ENCODE peak calls at places on chromosomes 5 and 9, in five cellular contexts. Q is K562, O is transverse colon, S is HCT116, D is endothelial cell of umbilical vein. Y is an unnamed sample.

GRCh38 chr5:16735092-16735970 is 118.5 kb upstream of the RETREG1 start:
- DNase-seq in Q (no peak), O (no peak), S (no peak), D (no peak), Y (no peak)

GRCh38 chr5:134115806-134116175 is 1.3 kb downstream of the TCF7 start:
- DNase-seq in Q (no peak), O (no peak), S (no peak), D (no peak), Y (no peak)

GRCh38 chr5:104412649-104413240 is 850.2 kb upstream of the NUDT12 start:
- DNase-seq in Q (no peak), O (no peak), S (peak; percentile 21), D (peak; percentile 26), Y (no peak)

GRCh38 chr9:6076856-6077255 is 61.4 kb upstream of the RANBP6 start:
- DNase-seq in Q (no peak), O (no peak), S (no peak), D (no peak), Y (no peak)

GRCh38 chr9:90724112-90724511 is 77.5 kb upstream of the SYK start:
- DNase-seq in Q (no peak), O (no peak), S (no peak), D (no peak), Y (no peak)

GRCh38 chr5:133662578-133662977 is 50.2 kb upstream of the FSTL4 start:
- DNase-seq in Q (no peak), O (no peak), S (no peak), D (no peak), Y (no peak)

GRCh38 chr9:137612741-137613142 is 6.1 kb upstream of the EHMT1 start:
- DNase-seq in Q (no peak), O (no peak), S (no peak), D (no peak), Y (no peak)

GRCh38 chr9:95890594-95890993 is 15.1 kb downstream of the ERCC6L2 start:
- DNase-seq in Q (no peak), O (no peak), S (no peak), D (no peak), Y (no peak)

GRCh38 chr5:176995896-176996767 is 10.4 kb downstream of the UIMC1 start:
- DNase-seq in Q (no peak), O (no peak), S (no peak), D (peak; percentile 86), Y (no peak)

GRCh38 chr5:78602400-78602799 is 46.2 kb downstream of the LHFPL2 start:
- DNase-seq in Q (no peak), O (no peak), S (no peak), D (peak; percentile 49), Y (no peak)

GRCh38 chr9:90038778-90039177 is 434.0 kb downstream of the GADD45G start:
- DNase-seq in Q (no peak), O (no peak), S (no peak), D (no peak), Y (no peak)

GRCh38 chr9:129983891-129984290 is 59.1 kb downstream of the FNBP1 start:
- DNase-seq in Q (no peak), O (no peak), S (no peak), D (no peak), Y (no peak)

GRCh38 chr5:139904566-139905400 is 109.2 kb downstream of the PSD2 start:
- DNase-seq in Q (no peak), O (no peak), S (no peak), D (no peak), Y (no peak)

GRCh38 chr5:116506448-116506847 is 68.2 kb downstream of the SEMA6A start:
- DNase-seq in Q (no peak), O (no peak), S (no peak), D (no peak), Y (no peak)

GRCh38 chr5:53095931-53096525 is 13.5 kb downstream of the MOCS2 start:
- DNase-seq in Q (peak; percentile 58), O (peak; percentile 73), S (peak; percentile 49), D (peak; percentile 85), Y (peak; percentile 73)

GRCh38 chr5:116375926-116376325 is 198.7 kb downstream of the SEMA6A start:
- DNase-seq in Q (no peak), O (no peak), S (no peak), D (peak; percentile 57), Y (no peak)

GRCh38 chr5:19853616-19854240 is 134.3 kb downstream of the CDH18 start:
- DNase-seq in Q (no peak), O (no peak), S (no peak), D (no peak), Y (no peak)

GRCh38 chr5:149799119-149799623 is 69.1 kb downstream of the PPARGC1B start:
- DNase-seq in Q (no peak), O (peak; percentile 74), S (no peak), D (peak; percentile 16), Y (no peak)

GRCh38 chr5:10538103-10538788 is 25.6 kb upstream of the ANKRD33B start:
- DNase-seq in Q (no peak), O (no peak), S (no peak), D (no peak), Y (no peak)

GRCh38 chr5:17282283-17283120 is 65.1 kb downstream of the BASP1 start:
- DNase-seq in Q (no peak), O (peak; percentile 33), S (no peak), D (no peak), Y (no peak)

GRCh38 chr5:43019293-43019614 is 20.9 kb downstream of the ANXA2R start:
- DNase-seq in Q (no peak), O (no peak), S (no peak), D (no peak), Y (no peak)

GRCh38 chr5:144596517-144596916 is 425.8 kb downstream of the KCTD16 start:
- DNase-seq in Q (no peak), O (no peak), S (no peak), D (no peak), Y (no peak)

GRCh38 chr9:22060831-22061383 is 51.8 kb upstream of the CDKN2B start:
- DNase-seq in Q (no peak), O (no peak), S (no peak), D (no peak), Y (no peak)

GRCh38 chr9:1878817-1879216 is 136.3 kb upstream of the SMARCA2 start:
- DNase-seq in Q (no peak), O (no peak), S (no peak), D (no peak), Y (no peak)

GRCh38 chr9:136235171-136235570 is 10.4 kb downstream of the QSOX2 start:
- DNase-seq in Q (no peak), O (no peak), S (no peak), D (no peak), Y (no peak)

GRCh38 chr5:136201870-136202269 is 8.9 kb upstream of the SMIM32 start:
- DNase-seq in Q (no peak), O (no peak), S (no peak), D (no peak), Y (no peak)

GRCh38 chr5:159877894-159878448 is 38.3 kb upstream of the ADRA1B start:
- DNase-seq in Q (no peak), O (peak; percentile 18), S (no peak), D (no peak), Y (peak; percentile 26)

GRCh38 chr5:97838214-97838613 is 655.2 kb upstream of the RIOK2 start:
- DNase-seq in Q (no peak), O (no peak), S (peak; percentile 48), D (peak; percentile 96), Y (no peak)

GRCh38 chr9:4382722-4383317 is 83.0 kb upstream of the GLIS3 start:
- DNase-seq in Q (no peak), O (no peak), S (peak; percentile 23), D (peak; percentile 49), Y (no peak)

GRCh38 chr5:106189121-106189809 is 1481.5 kb downstream of the EFNA5 start:
- DNase-seq in Q (no peak), O (no peak), S (no peak), D (no peak), Y (no peak)

GRCh38 chr9:97853844-97854695 is 1.0 kb downstream of the FOXE1 start:
- DNase-seq in Q (no peak), O (no peak), S (no peak), D (no peak), Y (no peak)

GRCh38 chr5:77356740-77357139 is 135.4 kb downstream of the WDR41 start:
- DNase-seq in Q (no peak), O (no peak), S (no peak), D (no peak), Y (no peak)

GRCh38 chr5:33258553-33258952 is 182.2 kb upstream of the TARS1 start:
- DNase-seq in Q (no peak), O (no peak), S (no peak), D (no peak), Y (no peak)

GRCh38 chr9:33211695-33212393 is 28.1 kb upstream of the SPINK4 start:
- DNase-seq in Q (no peak), O (peak; percentile 62), S (peak; percentile 48), D (no peak), Y (no peak)

GRCh38 chr5:2914022-2914661 is 162.7 kb upstream of the IRX2 start:
- DNase-seq in Q (no peak), O (no peak), S (no peak), D (no peak), Y (no peak)

GRCh38 chr5:77847814-77848290 is 71.7 kb upstream of the TBCA start:
- DNase-seq in Q (no peak), O (no peak), S (no peak), D (no peak), Y (no peak)

GRCh38 chr9:104794070-104794469 is 30.1 kb downstream of the NIPSNAP3B start:
- DNase-seq in Q (no peak), O (no peak), S (no peak), D (no peak), Y (no peak)

DNA sequence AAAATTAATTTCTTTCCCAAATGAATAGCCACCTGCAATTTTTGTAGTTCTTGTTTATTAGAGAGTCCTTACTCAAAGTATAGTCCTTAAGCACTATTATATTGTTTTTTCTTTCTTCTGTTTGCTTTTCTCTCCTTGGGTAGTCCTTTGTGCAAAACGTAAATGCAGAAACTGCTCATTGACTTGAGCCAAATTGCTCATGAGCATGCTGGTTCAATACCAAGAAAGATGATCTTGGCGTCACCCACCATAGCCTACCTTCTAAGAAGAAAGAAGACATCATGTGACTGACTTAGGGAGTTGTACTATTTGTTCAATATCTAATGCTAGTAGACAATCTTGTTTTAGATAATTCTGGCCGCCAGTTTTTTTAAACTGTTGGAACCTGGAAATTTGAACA is 248.8 kb upstream of the DMRT1 start:
- DNase-seq in Q (no peak), O (no peak), S (no peak), D (no peak), Y (no peak)
- H3K4me3 ChIP-seq in Q (no peak overlapping the region), O (no peak overlapping the region), S (no peak overlapping the region), D (no peak overlapping the region), Y (no peak overlapping the region)

GRCh38 chr5:65015767-65016166 is 247.0 kb downstream of the CWC27 start:
- DNase-seq in Q (no peak), O (no peak), S (no peak), D (no peak), Y (no peak)
- H3K27ac ChIP-seq in Q (no peak overlapping the region), O (peak overlapping the region; percentile 31), S (no peak overlapping the region), D (no peak overlapping the region), Y (no peak overlapping the region)

GRCh38 chr5:88879724-88880123 is 3.3 kb downstream of the MEF2C start:
- DNase-seq in Q (no peak), O (no peak), S (no peak), D (peak; percentile 71), Y (no peak)
- TF ChIP-seq POLR2AphosphoS5 in Q (no peak), O (no peak), S (no peak), D (no peak), Y (no peak)

GRCh38 chr5:72093231-72093630 is 14.0 kb upstream of the MAP1B start:
- DNase-seq in Q (no peak), O (no peak), S (no peak), D (no peak), Y (no peak)
- H3K4me3 ChIP-seq in Q (no peak overlapping the region), O (no peak overlapping the region), S (no peak overlapping the region), D (no peak overlapping the region), Y (no peak overlapping the region)